ENCODE peak calls at places on chromosomes 13 and 19, in ten cellular contexts. C is midbrain; U is naive thymus-derived CD8-positive, alpha-beta T cell; V is erythroblast; F is H9; K is hippocampal formation; S is stimulated activated CD8-positive, alpha-beta memory T cell treated with anti-CD3 and anti-CD28 coated beads, Interleukin-12 subunit alpha, Interleukin-12 subunit beta, amount 100 ng/mL, for 1 hour; L is hypothalamus; Z is fibroblast of the conjunctiva; W is B cell. Y is an unnamed sample.

GRCh38 chr19:19778666-19779065 is 42.9 kb downstream of the ZNF506 start:
- DNase-seq in C (no peak), U (no peak), V (no peak), F (no peak), K (no peak), S (no peak), L (no peak), Z (no peak), W (no peak), Y (no peak)

GRCh38 chr13:99800004-99800403 is 171.6 kb downstream of the ZIC5 start:
- DNase-seq in C (no peak), U (no peak), V (no peak), F (peak), K (no peak), S (no peak), L (no peak), Z (no peak), W (no peak), Y (no peak)

GRCh38 chr13:77774181-77774580 is 76.7 kb downstream of the SLAIN1 start:
- DNase-seq in C (no peak), U (no peak), V (no peak), F (no peak), K (no peak), S (no peak), L (no peak), Z (no peak), W (no peak), Y (no peak)

GRCh38 chr19:46862504-46862835 is 1.7 kb downstream of the ARHGAP35 start:
- DNase-seq in C (no peak), U (no peak), V (peak), F (no peak), K (no peak), S (no peak), L (no peak), Z (no peak), W (no peak), Y (no peak)

GRCh38 chr13:100197591-100198365 is 108.9 kb downstream of the PCCA start:
- DNase-seq in C (no peak), U (no peak), V (no peak), F (no peak), K (no peak), S (no peak), L (no peak), Z (no peak), W (no peak), Y (no peak)

GRCh38 chr13:33275916-33276315 is 9.6 kb downstream of the STARD13 start:
- DNase-seq in C (no peak), U (no peak), V (no peak), F (no peak), K (no peak), S (no peak), L (no peak), Z (no peak), W (no peak), Y (no peak)

GRCh38 chr19:48573163-48573505 is 21.2 kb downstream of the SULT2B1 start:
- DNase-seq in C (no peak), U (no peak), V (no peak), F (no peak), K (no peak), S (no peak), L (no peak), Z (no peak), W (no peak), Y (no peak)

GRCh38 chr13:106532111-106532929 is 3.1 kb downstream of the EFNB2 start:
- DNase-seq in C (no peak), U (no peak), V (no peak), F (no peak), K (peak), S (no peak), L (peak), Z (no peak), W (no peak), Y (no peak)

GRCh38 chr13:48730971-48731658 is 77.4 kb downstream of the CYSLTR2 start:
- DNase-seq in C (no peak), U (no peak), V (no peak), F (no peak), K (no peak), S (no peak), L (no peak), Z (no peak), W (no peak), Y (no peak)

Y was measured in GM06990.